ENCODE peak calls at places on chromosomes 3 and 15, in five cellular contexts. D, T, V, M and S are unnamed samples.

GRCh38 chr3:187005827-187006481 is 75.6 kb downstream of the ST6GAL1 start:
- DNase-seq in T (no peak), D (no peak), V (no peak), M (no peak), S (no peak)

GRCh38 chr3:192816274-192816853 is 89.0 kb upstream of the FGF12 start:
- DNase-seq in T (no peak), V (no peak), D (no peak), M (no peak), S (no peak)

GRCh38 chr3:94167796-94168195 is 104.9 kb downstream of the NSUN3 start:
- DNase-seq in V (no peak), D (no peak), T (no peak), M (no peak), S (no peak)

GRCh38 chr15:36940636-36941285 is 159.6 kb downstream of the MEIS2 start:
- DNase-seq in M (no peak), V (no peak), T (no peak), D (no peak), S (no peak)

GRCh38 chr3:193851941-193852674 is 259.1 kb downstream of the OPA1 start:
- DNase-seq in M (no peak), T (no peak), V (no peak), D (no peak), S (no peak)

GRCh38 chr3:129727707-129728106 is 121.2 kb upstream of the PLXND1 start:
- DNase-seq in V (no peak), T (no peak), D (no peak), M (no peak), S (no peak)

GRCh38 chr3:110026421-110026820 is 689.1 kb upstream of the DPPA4 start:
- DNase-seq in V (no peak), M (no peak), T (no peak), D (no peak), S (no peak)

GRCh38 chr3:48157950-48158376 is 30.3 kb downstream of the CDC25A start:
- DNase-seq in T (peak), D (peak), M (peak), V (no peak), S (no peak)

GRCh38 chr15:70121656-70122297 is 24.1 kb upstream of the TLE3 start:
- DNase-seq in V (no peak), D (no peak), T (no peak), M (peak), S (no peak)

GRCh38 chr3:82259994-82260393 is 498.5 kb upstream of the GBE1 start:
- DNase-seq in D (no peak), T (no peak), V (no peak), M (no peak), S (no peak)

GRCh38 chr15:87032291-87032690 is 952.6 kb downstream of the AGBL1 start:
- DNase-seq in D (no peak), T (no peak), V (no peak), M (no peak), S (no peak)

GRCh38 chr3:149527531-149528343 is 53.2 kb downstream of the TM4SF4 start:
- DNase-seq in M (no peak), V (no peak), T (no peak), D (no peak), S (no peak)

GRCh38 chr3:10026084-10026890 is at the start of gene FANCD2:
- DNase-seq in D (peak), V (peak), T (peak), M (peak), S (peak)
- TF ChIP-seq CTCF in D (peak), V (no peak), T (no peak), M (no peak), S (no peak)

GRCh38 chr15:31439328-31439727 is 112.7 kb downstream of the KLF13 start:
- DNase-seq in M (no peak), T (no peak), V (peak), D (peak), S (peak)
- TF ChIP-seq CTCF in M (no peak), T (peak), V (peak), D (peak), S (peak)

GRCh38 chr3:163039636-163040035 is 1543.0 kb downstream of the OTOL1 start:
- DNase-seq in D (no peak), V (no peak), T (no peak), M (no peak), S (no peak)

GRCh38 chr3:163045945-163046344 is 1549.3 kb downstream of the OTOL1 start:
- DNase-seq in V (no peak), T (no peak), M (no peak), D (no peak), S (no peak)

GRCh38 chr3:163043074-163043473 is 1546.5 kb downstream of the OTOL1 start:
- DNase-seq in T (no peak), D (no peak), V (no peak), M (no peak), S (no peak)
- TF ChIP-seq CTCF in T (no peak), D (no peak), V (no peak), M (peak), S (no peak)

GRCh38 chr3:14588713-14589112 is 48.6 kb upstream of the GRIP2 start:
- DNase-seq in M (no peak), T (no peak), V (no peak), D (peak), S (no peak)

GRCh38 chr3:14595561-14595960 is 55.4 kb upstream of the GRIP2 start:
- DNase-seq in T (no peak), V (no peak), M (no peak), D (no peak), S (no peak)

GRCh38 chr3:14590594-14590993 is 50.5 kb upstream of the GRIP2 start:
- DNase-seq in D (peak), T (no peak), M (no peak), V (no peak), S (no peak)

GRCh38 chr3:14592836-14593235 is 52.7 kb upstream of the GRIP2 start:
- DNase-seq in M (no peak), T (no peak), V (no peak), D (no peak), S (no peak)

GRCh38 chr3:14592390-14592789 is 52.2 kb upstream of the GRIP2 start:
- DNase-seq in M (no peak), V (no peak), D (peak), T (no peak), S (no peak)
- TF ChIP-seq CTCF in M (no peak), V (no peak), D (no peak), T (no peak), S (no peak)

GRCh38 chr3:170046269-170047132 is 8.7 kb downstream of the GPR160 start:
- DNase-seq in V (no peak), T (no peak), D (no peak), M (no peak), S (no peak)
- TF ChIP-seq CTCF in V (no peak), T (no peak), D (no peak), M (no peak), S (no peak)

GRCh38 chr15:43939070-43939469 is 112.3 kb downstream of the WDR76 start:
- DNase-seq in V (peak), T (no peak), M (no peak), D (no peak), S (peak)
- TF ChIP-seq CTCF in V (peak), T (peak), M (no peak), D (peak), S (no peak)

GRCh38 chr3:46664971-46665762 is 28.3 kb downstream of the ALS2CL start:
- DNase-seq in T (no peak), M (peak), V (no peak), D (no peak), S (no peak)

GRCh38 chr3:46662771-46663551 is 30.5 kb downstream of the ALS2CL start:
- DNase-seq in T (no peak), V (no peak), D (no peak), M (peak), S (peak)

GRCh38 chr3:46661776-46662766 is 31.4 kb downstream of the ALS2CL start:
- DNase-seq in M (peak), V (peak), T (peak), D (no peak), S (peak)

GRCh38 chr3:46664188-46664970 is 29.1 kb downstream of the ALS2CL start:
- DNase-seq in D (no peak), V (no peak), T (peak), M (no peak), S (peak)

DNA sequence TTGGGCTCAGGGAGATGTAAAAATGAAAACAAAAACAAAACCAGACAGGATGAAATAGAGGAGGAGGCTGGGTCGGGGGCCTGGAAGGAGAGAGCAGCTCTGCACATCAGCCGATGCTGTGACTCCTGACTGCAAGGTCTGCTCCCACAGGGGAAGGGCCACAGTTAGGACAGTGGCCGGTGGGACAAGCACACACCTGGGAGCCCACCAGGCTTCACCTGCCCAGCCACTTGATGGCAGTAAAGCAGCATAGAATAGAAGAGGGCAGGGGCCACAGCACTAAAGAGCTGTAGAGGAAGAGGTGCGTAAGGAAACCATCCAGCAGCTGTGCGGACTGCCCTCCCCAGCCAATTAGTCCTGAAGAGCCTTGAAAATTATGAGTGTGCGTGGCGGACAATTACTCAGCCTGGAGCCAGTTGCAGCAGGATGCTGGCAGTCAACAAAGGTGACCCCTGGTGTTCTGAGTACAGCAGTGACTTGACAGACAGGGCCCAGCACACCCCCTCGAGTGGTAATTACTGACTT is 29.8 kb downstream of the ALS2CL start:
- DNase-seq in D (peak), V (peak), M (peak), T (peak), S (peak)
- TF ChIP-seq CTCF in D (peak), V (no peak), M (peak), T (no peak), S (no peak)

DNA sequence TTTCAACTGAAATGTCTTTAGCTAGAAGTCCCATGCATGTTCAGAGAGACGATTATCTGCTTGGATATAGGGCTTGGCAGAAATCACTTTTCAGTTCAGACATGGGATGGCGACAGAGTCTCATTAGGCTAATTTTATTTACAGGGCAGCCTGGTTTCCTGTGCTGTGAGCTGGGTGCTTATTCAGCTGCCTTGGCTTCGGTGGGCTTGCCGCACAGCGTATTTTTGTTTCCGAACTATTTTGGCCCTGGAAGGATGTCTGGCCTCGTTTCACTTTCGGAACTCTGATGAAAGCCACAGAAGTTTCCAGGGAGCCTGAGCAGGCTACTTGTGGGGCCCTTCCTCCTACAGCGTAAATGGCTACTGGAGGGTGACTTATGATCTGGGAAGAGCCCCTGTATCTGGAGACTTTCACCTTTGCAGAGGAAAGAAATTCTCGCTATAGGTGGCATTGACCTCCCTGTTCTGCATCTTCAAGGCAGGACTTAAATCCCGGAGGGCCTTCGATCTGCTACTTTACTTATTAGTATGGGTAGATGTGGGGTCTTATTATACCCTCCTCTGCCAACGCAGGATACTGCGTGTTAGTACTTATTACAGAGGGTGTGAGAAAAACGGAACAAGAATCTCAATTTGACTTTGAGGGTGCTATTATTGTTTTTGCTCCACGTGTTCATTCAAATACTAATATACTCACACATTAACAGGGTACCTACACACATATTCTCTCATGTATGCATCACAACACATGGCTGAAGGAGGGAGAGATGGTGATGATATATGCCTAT is 364.0 kb upstream of the RBMS3 start:
- DNase-seq in V (peak), M (peak), T (no peak), D (no peak), S (peak)
- TF ChIP-seq CTCF in V (peak), M (peak), T (peak), D (peak), S (peak)

GRCh38 chr3:23712656-23713559 is 92.8 kb upstream of the UBE2E1 start:
- DNase-seq in V (no peak), T (no peak), M (peak), D (no peak), S (no peak)
- TF ChIP-seq CTCF in V (no peak), T (no peak), M (no peak), D (no peak), S (no peak)

GRCh38 chr3:37836589-37836988 is 25.1 kb upstream of the CTDSPL start:
- DNase-seq in V (no peak), M (no peak), T (no peak), D (no peak), S (no peak)

DNA sequence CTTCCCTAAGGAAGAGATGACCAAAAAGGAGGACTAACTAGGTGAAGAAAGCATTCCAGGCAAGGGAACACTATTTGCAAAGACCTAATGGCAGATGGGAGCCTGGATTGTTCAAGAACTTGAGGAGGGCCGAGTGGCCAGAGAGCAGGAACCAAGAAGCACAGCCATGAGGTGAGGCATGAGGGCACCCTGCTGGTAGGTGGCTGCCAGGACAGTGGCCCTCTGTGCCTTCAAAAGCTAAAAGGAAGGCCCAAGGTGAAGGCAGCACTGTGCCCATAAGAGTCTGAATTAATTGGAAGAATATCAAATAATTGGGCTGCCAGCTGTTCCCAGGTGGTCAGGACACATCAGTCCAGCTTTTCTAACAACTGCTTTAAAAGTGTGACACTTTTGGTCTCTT is 27.9 kb upstream of the CTDSPL start:
- DNase-seq in M (no peak), D (no peak), T (no peak), V (no peak), S (no peak)
- TF ChIP-seq CTCF in M (peak), D (no peak), T (peak), V (peak), S (no peak)